ENCODE peak calls at places on chromosomes 2 and 18, in ten cellular contexts. S, K, M, V, A, W, I, O, D and Z are unnamed samples.

GRCh38 chr2:101725515-101726192 is 28.1 kb downstream of the MAP4K4 start:
- DNase-seq in S (no peak), K (no peak), M (no peak), V (no peak), A (no peak), W (no peak), I (no peak), O (no peak), D (peak; percentile 32), Z (no peak)

GRCh38 chr18:22034276-22034675 is 135.1 kb upstream of the GATA6 start:
- DNase-seq in S (no peak), K (peak; percentile 13), M (peak; percentile 52), V (no peak), A (no peak), W (no peak), I (no peak), O (no peak), D (no peak), Z (no peak)

GRCh38 chr2:47040662-47041061 is 114.4 kb downstream of the STPG4 start:
- DNase-seq in S (no peak), K (no peak), M (no peak), V (no peak), A (no peak), W (no peak), I (no peak), O (no peak), D (no peak), Z (peak; percentile 44)

GRCh38 chr2:80856227-80856626 is 551.7 kb upstream of the LRRTM1 start:
- DNase-seq in S (no peak), K (no peak), M (no peak), V (no peak), A (no peak), W (no peak), I (no peak), O (no peak), D (no peak), Z (no peak)

GRCh38 chr18:21636769-21637168 is 24.7 kb downstream of the SNRPD1 start:
- DNase-seq in S (no peak), K (peak; percentile 7), M (no peak), V (no peak), A (no peak), W (no peak), I (no peak), O (no peak), D (no peak), Z (no peak)

GRCh38 chr18:65235966-65236634 is 514.7 kb upstream of the CDH7 start:
- DNase-seq in S (no peak), K (no peak), M (no peak), V (no peak), A (no peak), W (no peak), I (no peak), O (no peak), D (no peak), Z (no peak)

GRCh38 chr2:88161446-88161845 is 8.7 kb upstream of the THNSL2 start:
- DNase-seq in S (no peak), K (no peak), M (no peak), V (no peak), A (no peak), W (no peak), I (no peak), O (no peak), D (no peak), Z (no peak)

GRCh38 chr2:222709191-222709891 is 37.9 kb downstream of the MOGAT1 start:
- DNase-seq in S (peak; percentile 86), K (peak; percentile 97), M (peak; percentile 99), V (peak; percentile 74), A (peak; percentile 55), W (no peak), I (no peak), O (peak; percentile 14), D (no peak), Z (peak; percentile 79)

GRCh38 chr2:75098856-75099255 is 100.5 kb downstream of the TACR1 start:
- DNase-seq in S (no peak), K (peak; percentile 48), M (peak; percentile 32), V (peak; percentile 48), A (no peak), W (no peak), I (no peak), O (peak; percentile 8), D (peak; percentile 23), Z (peak; percentile 31)

GRCh38 chr18:62450546-62451395 is 72.1 kb upstream of the ZCCHC2 start:
- DNase-seq in S (peak; percentile 92), K (peak; percentile 67), M (peak; percentile 78), V (no peak), A (peak; percentile 31), W (no peak), I (no peak), O (no peak), D (no peak), Z (peak; percentile 72)

GRCh38 chr2:119820275-119820674 is 60.6 kb downstream of the PTPN4 start:
- DNase-seq in S (no peak), K (peak; percentile 85), M (peak; percentile 56), V (peak; percentile 41), A (no peak), W (no peak), I (no peak), O (no peak), D (no peak), Z (no peak)

GRCh38 chr2:133421516-133422324 is 146.5 kb downstream of the NCKAP5 start:
- DNase-seq in S (no peak), K (peak; percentile 29), M (peak; percentile 37), V (peak; percentile 10), A (no peak), W (peak; percentile 30), I (no peak), O (no peak), D (no peak), Z (no peak)